ENCODE peak calls at places on chromosome 13, in seven cellular contexts. K, W, J, Q, P, B and I are unnamed samples.

GRCh38 chr13:40992678-40993077 is 26.4 kb downstream of the ELF1 start:
- DNase-seq in K (no peak), W (peak), J (no peak), Q (peak), P (no peak), B (no peak), I (peak)

GRCh38 chr13:93473441-93474270 is 247.0 kb downstream of the GPC6 start:
- DNase-seq in K (no peak), W (no peak), J (peak), Q (peak), P (no peak), B (no peak), I (no peak)

GRCh38 chr13:36431204-36432105 is 840 bp upstream of the CCNA1 start:
- DNase-seq in K (no peak), W (no peak), J (no peak), Q (no peak), P (no peak), B (peak), I (peak)

GRCh38 chr13:30301827-30302226 is 5.5 kb downstream of the KATNAL1 start:
- DNase-seq in K (no peak), W (no peak), J (no peak), Q (no peak), P (no peak), B (no peak), I (peak)

GRCh38 chr13:65656740-65657329 is 1573.3 kb downstream of the PCDH9 start:
- DNase-seq in K (no peak), W (peak), J (peak), Q (peak), P (no peak), B (no peak), I (peak)

GRCh38 chr13:99314640-99315176 is 7.5 kb upstream of the GPR183 start:
- DNase-seq in K (no peak), W (no peak), J (no peak), Q (peak), P (peak), B (no peak), I (no peak)

GRCh38 chr13:50222569-50223332 is 207.5 kb downstream of the KCNRG start:
- DNase-seq in K (no peak), W (peak), J (peak), Q (peak), P (no peak), B (peak), I (peak)

GRCh38 chr13:90824027-90824426 is 523.5 kb upstream of the MIR17HG start:
- DNase-seq in K (no peak), W (no peak), J (no peak), Q (no peak), P (no peak), B (no peak), I (no peak)